ENCODE peak calls at places on chromosomes 7 and 10, in four cellular contexts. L, Z, Q and R are unnamed samples.

GRCh38 chr7:40199076-40199802 is 64.4 kb downstream of the SUGCT start:
- DNase-seq in L (no peak), Z (no peak), Q (no peak), R (no peak)

GRCh38 chr10:75234683-75235374 is 928 bp downstream of the COMTD1 start:
- DNase-seq in L (no peak), Z (peak), Q (no peak), R (no peak)

GRCh38 chr7:104972510-104972909 is 41.5 kb upstream of the KMT2E start:
- DNase-seq in L (no peak), Z (no peak), Q (peak), R (no peak)

GRCh38 chr7:129728875-129729467 is 117.5 kb downstream of the NRF1 start:
- DNase-seq in L (no peak), Z (no peak), Q (no peak), R (no peak)

GRCh38 chr10:21406595-21407218 is 118.8 kb downstream of the SKIDA1 start:
- DNase-seq in L (no peak), Z (no peak), Q (no peak), R (no peak)

GRCh38 chr10:70324341-70324861 is 40.6 kb upstream of the NPFFR1 start:
- DNase-seq in L (peak), Z (no peak), Q (peak), R (peak)

GRCh38 chr7:84297606-84298005 is 103.0 kb upstream of the SEMA3A start:
- DNase-seq in L (no peak), Z (no peak), Q (no peak), R (no peak)

GRCh38 chr7:22480523-22481075 is 19.4 kb downstream of the STEAP1B start:
- DNase-seq in L (no peak), Z (no peak), Q (no peak), R (no peak)

GRCh38 chr10:33196710-33197406 is 137.6 kb downstream of the NRP1 start:
- DNase-seq in L (no peak), Z (peak), Q (no peak), R (no peak)

GRCh38 chr10:36591436-36591835 is 534.0 kb upstream of the ANKRD30A start:
- DNase-seq in L (no peak), Z (no peak), Q (no peak), R (no peak)

GRCh38 chr10:1522237-1522636 is 215.1 kb downstream of the ADARB2 start:
- DNase-seq in L (no peak), Z (no peak), Q (no peak), R (no peak)

GRCh38 chr7:40885503-40885902 is 750.7 kb downstream of the SUGCT start:
- DNase-seq in L (no peak), Z (no peak), Q (peak), R (no peak)

GRCh38 chr7:40057292-40057691 is 77.1 kb downstream of the MPLKIP start:
- DNase-seq in L (no peak), Z (peak), Q (no peak), R (no peak)

GRCh38 chr10:22713853-22714523 is 390 bp downstream of the PIP4K2A start:
- DNase-seq in L (peak), Z (peak), Q (no peak), R (no peak)

GRCh38 chr10:14554091-14554842 is 220.4 kb downstream of the FAM107B start:
- DNase-seq in L (peak), Z (no peak), Q (no peak), R (no peak)

GRCh38 chr7:105462765-105463164 is 59.3 kb downstream of the PUS7 start:
- DNase-seq in L (no peak), Z (no peak), Q (no peak), R (no peak)

GRCh38 chr10:101669181-101669580 is 25.8 kb downstream of the FBXW4 start:
- DNase-seq in L (no peak), Z (no peak), Q (no peak), R (no peak)

GRCh38 chr10:124035928-124036558 is 57.4 kb downstream of the CHST15 start:
- DNase-seq in L (peak), Z (peak), Q (no peak), R (peak)

GRCh38 chr7:135414850-135415439 is 95.0 kb downstream of the CNOT4 start:
- DNase-seq in L (peak), Z (no peak), Q (peak), R (no peak)

GRCh38 chr10:121595806-121596667 is 2.2 kb downstream of the FGFR2 start:
- DNase-seq in L (no peak), Z (no peak), Q (no peak), R (no peak)

GRCh38 chr10:90227259-90227658 is 525.9 kb downstream of the KIF20B start:
- DNase-seq in L (no peak), Z (no peak), Q (peak), R (peak)

GRCh38 chr7:8442295-8442813 is 8.9 kb downstream of the NXPH1 start:
- DNase-seq in L (no peak), Z (no peak), Q (no peak), R (no peak)

GRCh38 chr10:71805776-71806705 is 32.7 kb upstream of the VSIR start:
- DNase-seq in L (no peak), Z (no peak), Q (no peak), R (no peak)

GRCh38 chr7:98107313-98107691 is 640 bp downstream of the LMTK2 start:
- DNase-seq in L (no peak), Z (no peak), Q (no peak), R (no peak)

GRCh38 chr7:144519900-144520299 is 116.4 kb upstream of the NOBOX start:
- DNase-seq in L (no peak), Z (no peak), Q (no peak), R (no peak)

GRCh38 chr7:103065666-103066065 is 8.9 kb downstream of the FBXL13 start:
- DNase-seq in L (peak), Z (no peak), Q (no peak), R (no peak)

GRCh38 chr10:31319602-31320178 is 674 bp downstream of the ZEB1 start:
- DNase-seq in L (no peak), Z (peak), Q (no peak), R (no peak)

GRCh38 chr7:112358456-112358855 is 91.8 kb upstream of the IFRD1 start:
- DNase-seq in L (no peak), Z (no peak), Q (no peak), R (no peak)

GRCh38 chr10:92826061-92826460 is 22.3 kb upstream of the EXOC6 start:
- DNase-seq in L (no peak), Z (no peak), Q (no peak), R (no peak)

GRCh38 chr10:14820775-14821154 is 17.1 kb downstream of the CDNF start:
- DNase-seq in L (no peak), Z (no peak), Q (no peak), R (no peak)

GRCh38 chr10:108601856-108602255 is 1321.5 kb downstream of the XPNPEP1 start:
- DNase-seq in L (no peak), Z (no peak), Q (peak), R (no peak)

GRCh38 chr7:93773446-93773845 is 117.1 kb downstream of the TFPI2 start:
- DNase-seq in L (no peak), Z (no peak), Q (no peak), R (no peak)

GRCh38 chr7:31027161-31027965 is 24.7 kb upstream of the ADCYAP1R1 start:
- DNase-seq in L (no peak), Z (peak), Q (peak), R (peak)